ENCODE peak calls at places on chromosome 11, in five cellular contexts. L is esophagus muscularis mucosa, N is sigmoid colon, D is transverse colon, U is H1. W is an unnamed sample. For H3K36me3, the result is how much of the 10 kb centered on the place peaks cover.

GRCh38 chr11:118202599-118203422 is 22.0 kb downstream of the JAML start:
- DNase-seq in L (no peak), N (no peak), D (peak), U (no peak), W (no peak)

GRCh38 chr11:76102772-76103171 is 103.5 kb downstream of the WNT11 start:
- DNase-seq in L (no peak), N (no peak), D (peak), U (no peak), W (no peak)

GRCh38 chr11:59207988-59208432 is 4.7 kb downstream of the MPEG1 start:
- DNase-seq in L (no peak), N (no peak), D (no peak), U (no peak), W (peak)

GRCh38 chr11:46295312-46295995 is 18.0 kb downstream of the CREB3L1 start:
- DNase-seq in L (no peak), N (peak), D (peak), U (peak), W (peak)

GRCh38 chr11:100632970-100633452 is 54.1 kb upstream of the ARHGAP42 start:
- DNase-seq in L (no peak), N (peak), D (peak), U (no peak), W (peak)

GRCh38 chr11:1278766-1279673 is 30.4 kb downstream of the TOLLIP start:
- DNase-seq in L (no peak), N (no peak), D (no peak), U (no peak), W (no peak)

GRCh38 chr11:68325894-68326220 is 13.5 kb downstream of the LRP5 start:
- DNase-seq in L (no peak), N (no peak), D (no peak), U (no peak), W (no peak)

GRCh38 chr11:72662036-72662435 is 12.2 kb downstream of the PDE2A start:
- DNase-seq in L (no peak), N (no peak), D (no peak), U (no peak), W (no peak)

GRCh38 chr11:104001474-104001873 is 35.0 kb upstream of the DDI1 start:
- DNase-seq in L (no peak), N (no peak), D (no peak), U (no peak), W (no peak)

GRCh38 chr11:85187992-85188391 is 439.2 kb downstream of the DLG2 start:
- DNase-seq in L (no peak), N (no peak), D (no peak), U (no peak), W (no peak)

GRCh38 chr11:85180528-85180927 is 446.6 kb downstream of the DLG2 start:
- DNase-seq in L (no peak), N (no peak), D (no peak), U (no peak), W (no peak)

GRCh38 chr11:85182437-85183109 is 444.6 kb downstream of the DLG2 start:
- DNase-seq in L (no peak), N (no peak), D (no peak), U (no peak), W (no peak)
- H3K36me3 ChIP-seq in L (under half), N (under half), D (under half), U (under half), W (under half)

DNA sequence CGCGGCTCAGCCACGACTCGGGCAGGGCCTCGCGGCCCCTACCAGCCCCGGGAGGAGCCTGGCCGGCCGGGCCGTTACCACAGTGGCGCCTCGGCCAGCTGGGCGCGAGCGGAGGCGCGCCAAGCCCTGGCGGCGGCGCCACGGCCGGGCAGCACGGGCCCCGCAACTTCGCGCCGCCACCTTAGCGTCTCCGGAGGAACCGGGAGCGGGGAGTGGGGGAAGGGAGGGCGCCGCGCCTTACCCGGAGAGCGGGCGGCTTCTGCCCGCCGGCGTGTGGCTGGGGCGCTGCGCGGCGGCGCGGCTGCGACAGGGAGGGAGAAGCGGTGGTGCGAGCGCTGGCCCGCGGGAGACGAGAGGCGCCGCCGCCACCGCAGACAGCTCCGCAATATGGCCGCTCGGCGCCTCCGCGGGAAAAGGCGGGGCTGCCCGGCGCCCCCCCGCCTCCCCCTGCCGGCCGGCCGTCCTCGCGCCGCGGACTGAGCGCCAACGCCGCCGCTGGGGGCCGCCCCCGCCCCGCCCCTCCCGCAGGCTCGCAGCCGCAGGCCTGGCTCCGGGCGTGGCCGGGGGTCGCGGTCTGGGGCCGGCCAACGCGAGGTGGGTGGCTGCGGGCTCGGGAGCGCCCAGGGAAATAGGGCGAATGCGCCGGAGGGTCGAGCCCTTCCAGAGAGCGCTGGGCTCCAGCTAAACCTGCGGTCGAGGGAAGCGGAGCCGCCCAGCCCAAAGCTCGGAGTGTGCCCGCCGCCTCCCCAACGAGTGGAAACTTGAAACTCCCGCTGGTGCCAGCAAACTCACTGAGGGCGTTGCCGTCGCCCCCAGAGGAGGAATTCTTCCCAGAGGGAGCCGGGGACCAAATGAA is at the start of gene RDX:
- DNase-seq in L (no peak), N (peak), D (peak), U (peak), W (peak)
- TF ChIP-seq POLR2AphosphoS5 in L (peak), N (peak), D (peak), U (peak), W (no peak)

GRCh38 chr11:57288771-57289579 is 35.8 kb downstream of the TNKS1BP1 start:
- DNase-seq in L (no peak), N (no peak), D (no peak), U (no peak), W (no peak)

GRCh38 chr11:57287884-57288283 is 36.9 kb downstream of the TNKS1BP1 start:
- DNase-seq in L (no peak), N (no peak), D (no peak), U (no peak), W (no peak)

GRCh38 chr11:57294225-57295131 is 30.3 kb downstream of the TNKS1BP1 start:
- DNase-seq in L (no peak), N (no peak), D (peak), U (no peak), W (peak)

GRCh38 chr11:57290288-57290687 is 34.5 kb downstream of the TNKS1BP1 start:
- DNase-seq in L (no peak), N (no peak), D (no peak), U (no peak), W (no peak)
- H3K4me3 ChIP-seq in L (no peak), N (no peak), D (no peak), U (no peak), W (no peak)

DNA sequence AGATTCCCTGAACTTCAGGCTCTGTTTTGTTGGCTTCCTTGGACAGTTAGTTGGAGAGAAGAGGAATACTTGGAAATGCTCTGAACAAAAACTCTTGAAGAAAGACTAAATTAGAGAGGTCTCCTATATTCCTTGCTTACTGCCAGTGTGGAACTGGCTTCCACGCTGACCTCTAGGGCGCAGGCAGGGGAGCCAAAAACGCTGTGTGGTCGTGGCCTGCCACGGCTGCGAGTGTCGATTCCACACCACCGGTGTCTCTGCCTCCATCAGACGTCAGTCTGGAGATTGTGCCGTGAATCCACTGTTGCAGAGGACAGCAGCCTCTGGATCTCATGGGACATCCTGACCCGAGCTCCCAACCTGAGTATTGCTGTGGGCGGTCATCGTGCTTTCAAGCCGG is 37.5 kb upstream of the RAB1B start:
- DNase-seq in L (no peak), N (no peak), D (no peak), U (no peak), W (no peak)
- H3K36me3 ChIP-seq in L (under half), N (under half), D (under half), U (under half), W (under half)

GRCh38 chr11:19635332-19635731 is 77.3 kb upstream of the NAV2 start:
- DNase-seq in L (no peak), N (no peak), D (no peak), U (no peak), W (no peak)

GRCh38 chr11:19631657-19632325 is 80.8 kb upstream of the NAV2 start:
- DNase-seq in L (no peak), N (no peak), D (no peak), U (no peak), W (no peak)

GRCh38 chr11:19632435-19632834 is 80.2 kb upstream of the NAV2 start:
- DNase-seq in L (no peak), N (no peak), D (no peak), U (no peak), W (no peak)

GRCh38 chr11:19628018-19628417 is 84.6 kb upstream of the NAV2 start:
- DNase-seq in L (peak), N (peak), D (peak), U (no peak), W (peak)

GRCh38 chr11:19633276-19633675 is 79.4 kb upstream of the NAV2 start:
- DNase-seq in L (peak), N (peak), D (peak), U (no peak), W (peak)
- TF ChIP-seq POLR2AphosphoS5 in L (peak), N (peak), D (peak), U (no peak), W (peak)

GRCh38 chr11:106466441-106467190 is 389.2 kb downstream of the AASDHPPT start:
- DNase-seq in L (no peak), N (no peak), D (no peak), U (no peak), W (no peak)
- H3K4me3 ChIP-seq in L (no peak), N (no peak), D (no peak), U (no peak), W (no peak)

GRCh38 chr11:61126266-61126665 is 24.0 kb downstream of the CD5 start:
- DNase-seq in L (no peak), N (no peak), D (no peak), U (peak), W (no peak)
- H3K36me3 ChIP-seq in L (under half), N (under half), D (under half), U (under half), W (under half)

DNA sequence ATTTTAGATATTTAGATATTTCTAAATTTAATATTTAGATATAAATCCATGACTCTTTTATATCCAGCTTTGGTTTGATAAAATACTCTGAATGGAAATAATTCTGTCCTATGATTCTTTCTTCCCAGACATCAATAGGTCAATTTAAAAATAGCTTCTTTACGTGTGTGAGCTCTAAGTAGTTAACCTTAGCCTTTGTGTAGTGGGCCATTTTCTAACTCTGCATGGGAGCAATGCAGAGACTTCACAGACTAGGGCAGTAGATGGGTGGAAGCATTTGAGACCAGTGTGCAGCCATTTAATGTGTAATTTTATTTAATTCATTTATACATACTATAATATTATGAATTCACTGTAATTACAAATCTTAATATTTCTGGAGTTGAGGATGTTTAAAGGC is 23.8 kb downstream of the GAS2 start:
- DNase-seq in L (no peak), N (no peak), D (no peak), U (no peak), W (no peak)
- TF ChIP-seq POLR2AphosphoS5 in L (no peak), N (no peak), D (no peak), U (no peak), W (no peak)

DNA sequence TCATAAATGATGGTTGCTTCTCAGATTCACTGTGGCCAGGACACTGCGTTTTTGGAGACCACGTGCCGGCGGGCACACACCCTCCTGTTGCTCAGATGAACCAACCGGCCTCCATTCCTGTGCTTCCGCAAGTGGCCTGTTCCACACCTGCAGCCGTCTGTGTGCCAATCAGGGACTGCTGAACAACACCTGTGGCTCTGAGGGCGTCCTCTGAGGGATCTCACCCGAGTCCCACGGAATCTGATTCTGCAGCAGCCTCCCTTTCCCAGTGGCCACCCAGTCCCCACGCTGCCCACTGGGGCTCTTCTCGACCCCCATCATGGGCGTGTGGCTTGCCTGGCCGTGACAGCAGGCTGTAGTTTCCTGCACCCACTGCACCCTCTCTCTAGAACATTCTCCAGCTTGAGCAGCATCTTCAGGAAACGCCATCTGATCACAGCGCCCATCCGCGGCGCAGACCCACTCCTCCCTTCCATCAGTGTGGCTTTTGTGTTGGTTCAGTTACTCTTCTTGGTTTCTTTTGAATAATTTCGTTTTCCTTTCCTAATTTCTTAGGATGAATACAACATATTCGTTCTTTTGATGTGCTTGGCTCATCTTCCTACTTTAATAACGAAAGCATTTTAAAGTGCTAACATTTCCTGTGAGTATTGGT is 100.3 kb upstream of the SLC22A12 start:
- DNase-seq in L (no peak), N (no peak), D (no peak), U (no peak), W (no peak)
- H3K4me3 ChIP-seq in L (no peak), N (no peak), D (no peak), U (no peak), W (no peak)

DNA sequence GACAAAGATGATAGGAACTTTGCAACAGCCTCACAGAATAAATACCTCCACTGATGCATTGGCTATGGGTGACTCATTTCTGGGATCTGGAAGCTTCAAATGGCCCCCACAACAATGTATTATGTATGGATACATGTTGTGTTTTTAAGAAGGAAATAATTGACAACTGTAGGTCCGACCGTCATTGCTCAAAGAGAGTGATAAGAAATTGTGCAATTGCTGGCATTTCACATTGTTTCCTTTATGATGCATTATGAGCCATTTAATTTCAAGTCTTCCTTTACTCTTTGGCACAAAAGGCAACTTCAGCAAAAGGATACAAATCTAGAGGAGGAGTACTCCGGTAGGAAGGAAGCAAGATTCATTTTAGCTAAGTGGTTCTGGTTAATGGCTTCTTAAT is 2.0 kb downstream of the ANO3 start:
- DNase-seq in L (no peak), N (no peak), D (no peak), U (no peak), W (no peak)
- H3K36me3 ChIP-seq in L (under half), N (under half), D (under half), U (under half), W (under half)